ENCODE peak calls at places on chromosomes 13 and 19, in seven cellular contexts. One of them, this sample, is unnamed.

GRCh38 chr13:27076411-27076810 is 95.2 kb downstream of the USP12 start:
- DNase-seq in small intestine: no peak
- DNase-seq in RWPE1: no peak
- DNase-seq in cardiac muscle cell: peak
- DNase-seq in thyroid gland: no peak
- DNase-seq in A549: no peak
- DNase-seq in mesendoderm: no peak
- DNase-seq in this sample: no peak

GRCh38 chr13:34430294-34430693 is 511.8 kb upstream of the NBEA start:
- DNase-seq in mesendoderm: no peak
- DNase-seq in RWPE1: no peak
- DNase-seq in thyroid gland: no peak
- DNase-seq in A549: no peak
- DNase-seq in small intestine: no peak
- DNase-seq in cardiac muscle cell: no peak
- DNase-seq in this sample: no peak

GRCh38 chr13:26050568-26051230 is 1.1 kb downstream of the SHISA2 start:
- DNase-seq in A549: no peak
- DNase-seq in small intestine: no peak
- DNase-seq in thyroid gland: peak
- DNase-seq in cardiac muscle cell: peak
- DNase-seq in RWPE1: no peak
- DNase-seq in mesendoderm: peak
- DNase-seq in this sample: peak

GRCh38 chr13:45950343-45950995 is 98.9 kb upstream of the SIAH3 start:
- DNase-seq in A549: no peak
- DNase-seq in mesendoderm: no peak
- DNase-seq in RWPE1: no peak
- DNase-seq in small intestine: no peak
- DNase-seq in thyroid gland: no peak
- DNase-seq in cardiac muscle cell: no peak
- DNase-seq in this sample: no peak

GRCh38 chr13:52734075-52734623 is 5.5 kb downstream of the CNMD start:
- DNase-seq in mesendoderm: no peak
- DNase-seq in thyroid gland: no peak
- DNase-seq in small intestine: no peak
- DNase-seq in RWPE1: no peak
- DNase-seq in A549: no peak
- DNase-seq in cardiac muscle cell: no peak
- DNase-seq in this sample: no peak

GRCh38 chr13:32228330-32229041 is 86.7 kb downstream of the ZAR1L start:
- DNase-seq in thyroid gland: no peak
- DNase-seq in cardiac muscle cell: peak
- DNase-seq in mesendoderm: peak
- DNase-seq in small intestine: no peak
- DNase-seq in A549: no peak
- DNase-seq in RWPE1: peak
- DNase-seq in this sample: no peak

GRCh38 chr19:49056101-49056901 is 1.2 kb downstream of the CGB7 start:
- DNase-seq in small intestine: peak
- DNase-seq in A549: peak
- DNase-seq in mesendoderm: peak
- DNase-seq in RWPE1: peak
- DNase-seq in thyroid gland: peak
- DNase-seq in cardiac muscle cell: peak
- DNase-seq in this sample: peak

GRCh38 chr13:19067767-19068166 is 113.9 kb downstream of the TUBA3C start:
- DNase-seq in RWPE1: no peak
- DNase-seq in small intestine: no peak
- DNase-seq in mesendoderm: no peak
- DNase-seq in A549: no peak
- DNase-seq in cardiac muscle cell: no peak
- DNase-seq in thyroid gland: no peak
- DNase-seq in this sample: no peak

GRCh38 chr13:97407540-97407939 is 26.4 kb upstream of the RAP2A start:
- DNase-seq in cardiac muscle cell: no peak
- DNase-seq in thyroid gland: no peak
- DNase-seq in mesendoderm: no peak
- DNase-seq in small intestine: no peak
- DNase-seq in RWPE1: no peak
- DNase-seq in A549: no peak
- DNase-seq in this sample: no peak

GRCh38 chr19:44741841-44742352 is 6.6 kb upstream of the BCL3 start:
- DNase-seq in mesendoderm: peak
- DNase-seq in thyroid gland: peak
- DNase-seq in RWPE1: peak
- DNase-seq in A549: peak
- DNase-seq in small intestine: peak
- DNase-seq in cardiac muscle cell: peak
- DNase-seq in this sample: peak

GRCh38 chr19:3687774-3688706 is 12.2 kb downstream of the PIP5K1C start:
- DNase-seq in mesendoderm: peak
- DNase-seq in A549: no peak
- DNase-seq in cardiac muscle cell: no peak
- DNase-seq in thyroid gland: peak
- DNase-seq in small intestine: peak
- DNase-seq in RWPE1: no peak
- DNase-seq in this sample: no peak

GRCh38 chr13:113976711-113977684 is 3.1 kb upstream of the C13orf46 start:
- DNase-seq in cardiac muscle cell: peak
- DNase-seq in thyroid gland: peak
- DNase-seq in RWPE1: peak
- DNase-seq in A549: peak
- DNase-seq in mesendoderm: peak
- DNase-seq in small intestine: no peak
- DNase-seq in this sample: peak

GRCh38 chr13:23748591-23748990 is 140.6 kb downstream of the MIPEP start:
- DNase-seq in thyroid gland: peak
- DNase-seq in small intestine: no peak
- DNase-seq in A549: no peak
- DNase-seq in RWPE1: no peak
- DNase-seq in mesendoderm: no peak
- DNase-seq in cardiac muscle cell: no peak
- DNase-seq in this sample: no peak

GRCh38 chr19:40549007-40549708 is 27.5 kb upstream of the SHKBP1 start:
- DNase-seq in RWPE1: no peak
- DNase-seq in thyroid gland: peak
- DNase-seq in mesendoderm: peak
- DNase-seq in cardiac muscle cell: peak
- DNase-seq in A549: peak
- DNase-seq in small intestine: peak
- DNase-seq in this sample: peak

GRCh38 chr19:5805465-5806132 is 732 bp downstream of the NRTN start:
- DNase-seq in thyroid gland: peak
- DNase-seq in A549: peak
- DNase-seq in small intestine: peak
- DNase-seq in cardiac muscle cell: peak
- DNase-seq in mesendoderm: peak
- DNase-seq in RWPE1: peak
- DNase-seq in this sample: peak

GRCh38 chr13:80481589-80481988 is 140.7 kb upstream of the SPRY2 start:
- DNase-seq in mesendoderm: no peak
- DNase-seq in thyroid gland: no peak
- DNase-seq in cardiac muscle cell: no peak
- DNase-seq in RWPE1: no peak
- DNase-seq in small intestine: peak
- DNase-seq in A549: no peak
- DNase-seq in this sample: no peak

GRCh38 chr13:51585234-51585672 is 991 bp downstream of the WDFY2 start:
- DNase-seq in thyroid gland: no peak
- DNase-seq in mesendoderm: no peak
- DNase-seq in RWPE1: no peak
- DNase-seq in small intestine: no peak
- DNase-seq in cardiac muscle cell: peak
- DNase-seq in A549: no peak
- DNase-seq in this sample: no peak

GRCh38 chr13:29170451-29171082 is 350.4 kb downstream of the MTUS2 start:
- DNase-seq in cardiac muscle cell: no peak
- DNase-seq in A549: no peak
- DNase-seq in small intestine: no peak
- DNase-seq in mesendoderm: no peak
- DNase-seq in RWPE1: no peak
- DNase-seq in thyroid gland: no peak
- DNase-seq in this sample: no peak

GRCh38 chr13:104779311-104779710 is 1713.1 kb upstream of the SLC10A2 start:
- DNase-seq in thyroid gland: no peak
- DNase-seq in A549: no peak
- DNase-seq in cardiac muscle cell: peak
- DNase-seq in small intestine: no peak
- DNase-seq in mesendoderm: peak
- DNase-seq in RWPE1: peak
- DNase-seq in this sample: no peak

GRCh38 chr19:5074418-5074817 is 105.5 kb downstream of the KDM4B start:
- DNase-seq in mesendoderm: no peak
- DNase-seq in cardiac muscle cell: no peak
- DNase-seq in thyroid gland: no peak
- DNase-seq in A549: no peak
- DNase-seq in RWPE1: no peak
- DNase-seq in small intestine: no peak
- DNase-seq in this sample: no peak

GRCh38 chr19:17405250-17406038 is at the start of gene BST2:
- DNase-seq in thyroid gland: peak
- DNase-seq in mesendoderm: peak
- DNase-seq in A549: no peak
- DNase-seq in RWPE1: peak
- DNase-seq in small intestine: peak
- DNase-seq in cardiac muscle cell: peak
- DNase-seq in this sample: no peak

GRCh38 chr13:45055902-45056648 is 64.2 kb upstream of the GTF2F2 start:
- DNase-seq in small intestine: no peak
- DNase-seq in cardiac muscle cell: peak
- DNase-seq in A549: no peak
- DNase-seq in mesendoderm: peak
- DNase-seq in thyroid gland: no peak
- DNase-seq in RWPE1: peak
- DNase-seq in this sample: no peak

DNA sequence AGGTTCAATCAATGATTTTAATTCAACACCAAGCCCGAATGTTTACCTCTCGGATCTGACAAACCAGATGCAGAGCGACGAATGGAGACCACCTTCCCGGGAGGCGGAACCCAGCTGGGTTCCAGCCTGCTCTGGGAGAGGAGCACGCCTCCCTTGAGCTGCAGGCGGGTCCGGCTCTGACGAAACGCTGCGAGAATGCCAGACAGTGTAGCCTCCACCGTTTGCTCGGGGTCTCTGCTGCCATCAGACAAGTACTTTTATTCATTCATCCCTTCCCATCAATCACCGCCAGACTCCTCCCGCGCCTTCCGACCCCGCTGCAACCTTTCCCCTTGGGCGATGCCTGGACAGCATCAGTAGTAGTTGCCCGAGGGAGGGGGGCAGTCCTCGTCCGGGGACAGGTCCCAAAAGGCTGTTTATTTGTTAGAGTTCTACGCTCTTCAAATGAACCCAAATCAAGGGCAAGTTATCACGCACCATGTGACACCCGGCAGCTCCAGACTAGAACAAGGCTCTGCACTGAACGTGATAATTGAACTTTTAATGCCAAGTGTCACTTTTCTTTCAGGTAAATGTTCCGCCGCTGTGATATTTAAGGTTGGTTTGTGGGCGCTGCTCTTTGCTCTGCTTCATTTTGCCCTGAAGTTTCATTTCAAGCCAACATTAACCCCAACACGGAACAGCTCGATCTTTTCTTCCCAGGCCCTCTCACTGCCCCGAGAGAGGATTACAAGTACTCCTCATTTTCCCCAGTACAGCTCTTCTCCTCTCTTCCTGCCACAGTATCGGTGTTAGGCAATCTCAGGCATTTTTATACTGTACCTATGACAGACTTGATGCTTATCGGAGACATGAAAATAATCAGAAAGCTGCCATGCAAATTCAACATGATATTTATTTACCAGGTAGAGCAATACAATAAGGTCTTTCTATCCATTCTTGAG is 992 bp upstream of the EDNRB start:
- DNase-seq in A549: peak
- DNase-seq in thyroid gland: peak
- DNase-seq in mesendoderm: peak
- DNase-seq in cardiac muscle cell: peak
- DNase-seq in small intestine: no peak
- DNase-seq in RWPE1: no peak
- DNase-seq in this sample: peak
- H3K27ac ChIP-seq in A549: no peak
- H3K27ac ChIP-seq in thyroid gland: peak
- H3K27ac ChIP-seq in mesendoderm: peak
- H3K27ac ChIP-seq in cardiac muscle cell: no peak
- H3K27ac ChIP-seq in small intestine: no peak
- H3K27ac ChIP-seq in RWPE1: no peak
- H3K27ac ChIP-seq in this sample: peak

GRCh38 chr19:10243606-10244005 is 8.4 kb upstream of the MRPL4 start:
- DNase-seq in A549: no peak
- DNase-seq in small intestine: no peak
- DNase-seq in cardiac muscle cell: no peak
- DNase-seq in RWPE1: no peak
- DNase-seq in thyroid gland: no peak
- DNase-seq in mesendoderm: no peak
- DNase-seq in this sample: no peak
- H3K27ac ChIP-seq in A549: no peak
- H3K27ac ChIP-seq in small intestine: no peak
- H3K27ac ChIP-seq in cardiac muscle cell: no peak
- H3K27ac ChIP-seq in RWPE1: no peak
- H3K27ac ChIP-seq in thyroid gland: no peak
- H3K27ac ChIP-seq in mesendoderm: no peak
- H3K27ac ChIP-seq in this sample: no peak

GRCh38 chr19:33274663-33275558 is 27.4 kb downstream of the CEBPA start:
- DNase-seq in thyroid gland: no peak
- DNase-seq in A549: no peak
- DNase-seq in small intestine: no peak
- DNase-seq in cardiac muscle cell: no peak
- DNase-seq in mesendoderm: no peak
- DNase-seq in RWPE1: no peak
- DNase-seq in this sample: no peak
- H3K27ac ChIP-seq in thyroid gland: no peak
- H3K27ac ChIP-seq in A549: peak
- H3K27ac ChIP-seq in small intestine: no peak
- H3K27ac ChIP-seq in cardiac muscle cell: no peak
- H3K27ac ChIP-seq in mesendoderm: no peak
- H3K27ac ChIP-seq in RWPE1: peak
- H3K27ac ChIP-seq in this sample: peak

GRCh38 chr13:72174549-72174948 is 307.5 kb upstream of the DACH1 start:
- DNase-seq in thyroid gland: no peak
- DNase-seq in cardiac muscle cell: no peak
- DNase-seq in A549: no peak
- DNase-seq in mesendoderm: no peak
- DNase-seq in small intestine: no peak
- DNase-seq in RWPE1: no peak
- DNase-seq in this sample: no peak

GRCh38 chr13:72185756-72186155 is 318.8 kb upstream of the DACH1 start:
- DNase-seq in A549: no peak
- DNase-seq in thyroid gland: no peak
- DNase-seq in small intestine: no peak
- DNase-seq in cardiac muscle cell: no peak
- DNase-seq in RWPE1: no peak
- DNase-seq in mesendoderm: no peak
- DNase-seq in this sample: no peak

GRCh38 chr13:72181661-72182060 is 314.7 kb upstream of the DACH1 start:
- DNase-seq in thyroid gland: no peak
- DNase-seq in RWPE1: no peak
- DNase-seq in mesendoderm: no peak
- DNase-seq in small intestine: no peak
- DNase-seq in A549: no peak
- DNase-seq in cardiac muscle cell: no peak
- DNase-seq in this sample: no peak

GRCh38 chr13:72180253-72180952 is 313.4 kb upstream of the DACH1 start:
- DNase-seq in RWPE1: peak
- DNase-seq in A549: no peak
- DNase-seq in thyroid gland: peak
- DNase-seq in cardiac muscle cell: no peak
- DNase-seq in small intestine: no peak
- DNase-seq in mesendoderm: no peak
- DNase-seq in this sample: no peak
- H3K27ac ChIP-seq in RWPE1: no peak
- H3K27ac ChIP-seq in A549: no peak
- H3K27ac ChIP-seq in thyroid gland: no peak
- H3K27ac ChIP-seq in cardiac muscle cell: no peak
- H3K27ac ChIP-seq in small intestine: no peak
- H3K27ac ChIP-seq in mesendoderm: no peak
- H3K27ac ChIP-seq in this sample: no peak

This sample was measured in upper lobe of right lung.